ENCODE peak calls at places on chromosomes 2 and 18, in six cellular contexts. U is NB4; M is skeletal muscle cell; K is CD8-positive, alpha-beta memory T cell; V is Jurkat, Clone E6-1; A is lung. Q is an unnamed sample.
A peak's percentile ranks its signal among the peaks of the same experiment; 100 is the strongest.

GRCh38 chr2:129857200-129857599 is 122.3 kb upstream of the RAB6C start:
- DNase-seq in U (no peak), M (no peak), K (no peak), V (no peak), A (no peak), Q (no peak)

GRCh38 chr18:31291688-31292087 is 26.3 kb upstream of the DSG1 start:
- DNase-seq in U (no peak), M (no peak), K (no peak), V (no peak), A (no peak), Q (no peak)

GRCh38 chr2:182666674-182667320 is 49.3 kb upstream of the DNAJC10 start:
- DNase-seq in U (peak; percentile 36), M (no peak), K (no peak), V (peak; percentile 41), A (no peak), Q (no peak)

GRCh38 chr2:122528061-122528460 is 772.6 kb downstream of the TSN start:
- DNase-seq in U (no peak), M (peak; percentile 31), K (no peak), V (no peak), A (no peak), Q (no peak)

GRCh38 chr18:48987821-48988220 is 37.1 kb upstream of the SMAD7 start:
- DNase-seq in U (no peak), M (no peak), K (no peak), V (no peak), A (no peak), Q (no peak)

GRCh38 chr2:240949791-240950705 is 43.9 kb downstream of the CROCC2 start:
- DNase-seq in U (no peak), M (no peak), K (peak; percentile 39), V (no peak), A (no peak), Q (no peak)

GRCh38 chr2:138502253-138503086 is 900 bp downstream of the SPOPL start:
- DNase-seq in U (peak; percentile 48), M (no peak), K (no peak), V (no peak), A (no peak), Q (no peak)

GRCh38 chr2:175930504-175930903 is 71.6 kb downstream of the LNPK start:
- DNase-seq in U (no peak), M (no peak), K (no peak), V (no peak), A (no peak), Q (no peak)

GRCh38 chr18:69250305-69251151 is 150.2 kb upstream of the DOK6 start:
- DNase-seq in U (no peak), M (peak; percentile 24), K (no peak), V (no peak), A (no peak), Q (peak; percentile 1)

GRCh38 chr2:68837164-68837860 is 33.9 kb downstream of the BMP10 start:
- DNase-seq in U (peak; percentile 33), M (no peak), K (peak; percentile 73), V (peak; percentile 76), A (peak; percentile 76), Q (no peak)

GRCh38 chr2:70062270-70062669 is 25.0 kb upstream of the PCBP1 start:
- DNase-seq in U (peak; percentile 30), M (no peak), K (no peak), V (no peak), A (no peak), Q (no peak)

GRCh38 chr18:41395695-41396094 is 559.3 kb upstream of the PIK3C3 start:
- DNase-seq in U (no peak), M (no peak), K (no peak), V (peak; percentile 9), A (no peak), Q (no peak)

GRCh38 chr2:134384131-134384530 is 130.3 kb downstream of the MGAT5 start:
- DNase-seq in U (no peak), M (no peak), K (no peak), V (no peak), A (no peak), Q (no peak)

DNA sequence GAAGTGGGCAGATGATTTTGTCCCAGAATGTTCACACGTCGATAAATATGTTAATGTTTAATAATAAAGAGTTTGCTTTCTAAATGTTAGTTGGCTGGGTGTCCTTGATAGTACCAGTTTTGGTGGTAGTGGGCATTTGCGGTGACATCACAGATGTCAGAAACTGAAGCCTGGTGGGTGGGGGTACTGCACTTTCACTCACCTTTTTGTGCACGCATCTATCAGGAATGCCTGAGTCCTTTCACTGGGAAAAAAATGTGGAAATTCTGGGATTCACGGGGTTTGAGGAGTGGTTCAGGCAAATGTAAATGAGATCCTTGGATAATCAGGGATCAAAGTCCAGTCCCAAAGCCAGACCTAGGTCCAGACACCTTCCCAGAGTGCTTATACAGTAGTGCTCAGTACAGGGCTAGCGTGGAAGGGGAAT is 3.2 kb downstream of the EPAS1 start:
- DNase-seq in U (no peak), M (no peak), K (no peak), V (no peak), A (no peak), Q (no peak)
- H3K4me3 ChIP-seq in U (no peak overlapping the region), M (no peak overlapping the region), K (no peak overlapping the region), V (no peak overlapping the region), A (peak overlapping the region; percentile 87), Q (peak overlapping the region; percentile 83)

DNA sequence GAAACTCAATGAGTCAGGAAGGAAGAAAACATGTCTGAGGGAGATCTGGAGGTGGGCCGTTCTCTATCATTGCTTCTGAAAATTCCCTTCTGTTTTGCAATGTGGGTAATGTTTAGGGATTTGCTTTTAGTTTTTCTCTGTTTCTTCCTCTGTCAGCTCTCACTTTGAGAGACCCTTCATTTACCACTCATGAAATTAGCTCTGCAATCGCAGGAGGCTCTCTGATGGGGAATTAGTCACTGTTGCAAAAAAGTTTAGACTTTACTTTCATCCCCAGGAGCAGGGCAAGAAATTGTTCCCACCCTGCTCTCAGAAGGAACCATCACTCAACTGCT is 80.0 kb upstream of the MAP4K3 start:
- DNase-seq in U (no peak), M (no peak), K (no peak), V (no peak), A (no peak), Q (no peak)
- H3K4me3 ChIP-seq in U (no peak overlapping the region), M (no peak overlapping the region), K (no peak overlapping the region), V (no peak overlapping the region), A (no peak overlapping the region), Q (no peak overlapping the region)

DNA sequence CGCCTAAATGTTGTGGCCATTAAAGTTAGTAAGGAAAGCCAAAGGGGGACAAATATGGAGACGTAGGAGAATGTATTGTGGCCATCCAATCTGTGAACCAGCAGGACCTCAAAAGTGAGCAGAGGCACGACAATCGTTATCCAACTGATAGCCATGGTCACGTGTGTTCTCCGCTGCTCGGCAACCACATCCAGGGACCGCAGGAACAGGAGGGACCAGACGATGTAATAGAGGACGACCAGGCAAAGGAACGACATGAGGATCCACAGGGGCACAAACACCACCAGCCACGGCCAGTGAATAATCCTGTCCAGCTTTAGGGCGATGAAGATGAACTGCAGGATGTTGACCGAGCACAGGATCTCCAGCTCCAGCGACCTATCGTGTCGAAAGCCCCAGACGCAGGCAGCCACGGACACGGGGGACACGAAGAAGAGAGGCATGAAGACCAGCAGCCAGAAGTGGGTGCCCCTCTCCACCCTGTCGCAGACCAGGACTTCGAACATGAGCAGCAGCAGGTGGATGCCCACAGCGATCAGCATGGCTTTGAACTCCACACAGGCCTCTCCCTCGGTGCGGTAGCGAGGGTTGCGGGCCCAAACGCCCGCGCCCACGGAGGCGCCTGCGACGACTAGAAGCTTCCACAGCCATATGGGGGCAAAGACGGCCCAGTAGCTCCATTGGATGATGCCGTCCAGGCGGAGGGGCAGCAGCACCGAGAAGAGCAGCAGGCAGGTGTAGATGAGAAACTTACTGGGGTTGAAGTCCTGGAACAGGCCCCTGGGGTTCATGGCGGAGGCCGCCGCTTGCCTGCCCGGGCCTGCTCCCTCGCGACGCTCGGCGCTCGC is 790 bp downstream of the TMEM185B start:
- DNase-seq in U (no peak), M (no peak), K (no peak), V (no peak), A (no peak), Q (no peak)
- H3K4me3 ChIP-seq in U (peak overlapping the region; percentile 47), M (peak overlapping the region; percentile 64), K (peak overlapping the region; percentile 78), V (peak overlapping the region; percentile 43), A (peak overlapping the region; percentile 55), Q (peak overlapping the region; percentile 71)

DNA sequence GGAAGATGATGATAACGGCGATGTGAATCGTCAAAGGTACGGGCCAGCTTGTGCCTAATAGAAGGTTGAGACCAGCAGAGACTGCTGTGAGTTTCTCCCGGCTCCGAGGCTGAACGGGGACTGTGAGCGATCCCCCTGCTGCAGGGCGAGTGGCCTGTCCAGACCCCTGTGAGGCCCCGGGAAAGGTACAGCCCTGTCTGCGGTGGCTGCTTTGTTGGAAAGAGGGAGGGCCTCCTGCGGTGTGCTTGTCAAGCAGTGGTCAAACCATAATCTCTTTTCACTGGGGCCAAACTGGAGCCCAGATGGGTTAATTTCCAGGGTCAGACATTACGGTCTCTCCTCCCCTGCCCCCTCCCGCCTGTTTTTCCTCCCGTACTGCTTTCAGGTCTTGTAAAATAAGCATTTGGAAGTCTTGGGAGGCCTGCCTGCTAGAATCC is 3.0 kb downstream of the FZD7 start:
- DNase-seq in U (no peak), M (no peak), K (no peak), V (no peak), A (no peak), Q (no peak)
- H3K4me3 ChIP-seq in U (no peak overlapping the region), M (peak overlapping the region; percentile 69), K (no peak overlapping the region), V (no peak overlapping the region), A (no peak overlapping the region), Q (peak overlapping the region; percentile 91)

DNA sequence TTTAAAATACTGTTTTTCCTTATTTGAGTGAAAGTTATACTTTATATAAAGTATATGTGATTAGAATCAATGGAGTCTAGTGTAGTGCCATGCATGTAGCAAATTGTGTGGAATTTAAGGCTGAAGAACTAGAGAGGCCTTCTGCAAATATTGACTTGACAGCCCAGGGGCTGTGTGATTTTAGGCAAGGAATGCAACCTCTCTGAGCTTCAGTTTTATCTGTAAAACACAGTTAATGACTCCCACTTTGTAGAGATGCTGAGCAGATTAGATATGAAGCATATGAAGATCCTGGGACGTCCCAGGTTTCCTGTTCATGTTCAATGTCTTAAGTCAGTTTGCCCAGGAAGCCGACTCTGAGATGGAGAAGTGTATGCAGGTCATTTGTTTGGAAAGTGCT is 83.4 kb upstream of the LTBP1 start:
- DNase-seq in U (no peak), M (no peak), K (no peak), V (no peak), A (no peak), Q (no peak)
- H3K4me3 ChIP-seq in U (no peak overlapping the region), M (no peak overlapping the region), K (no peak overlapping the region), V (no peak overlapping the region), A (no peak overlapping the region), Q (no peak overlapping the region)

DNA sequence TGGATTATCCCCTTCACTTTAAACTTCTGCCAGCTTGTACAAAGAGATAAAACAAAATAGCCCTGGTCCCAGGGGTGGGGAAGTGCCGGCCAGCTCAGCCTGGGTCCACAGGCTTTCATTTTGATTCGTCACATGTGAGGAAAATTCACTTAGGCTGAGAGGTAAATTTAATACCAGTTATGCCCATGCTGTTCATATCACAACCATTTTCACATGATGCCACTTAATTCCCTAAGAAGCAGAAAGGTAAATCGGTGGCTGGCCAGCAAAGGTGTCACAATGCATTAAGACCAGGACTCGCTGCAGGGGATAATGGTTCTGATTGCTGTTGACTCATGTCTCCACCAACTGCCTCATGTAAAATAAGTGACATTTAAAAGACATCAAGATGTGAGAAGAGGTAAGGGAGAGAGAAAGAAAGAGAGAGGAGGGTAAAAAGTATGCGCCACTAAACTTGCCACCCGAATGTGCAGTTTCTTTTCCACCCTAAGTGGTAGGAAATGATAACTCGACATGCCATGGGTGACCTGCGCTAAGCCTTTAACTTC is 261.0 kb upstream of the SIX3 start:
- DNase-seq in U (no peak), M (no peak), K (no peak), V (no peak), A (no peak), Q (no peak)
- H3K4me3 ChIP-seq in U (no peak overlapping the region), M (no peak overlapping the region), K (no peak overlapping the region), V (no peak overlapping the region), A (no peak overlapping the region), Q (no peak overlapping the region)